ENCODE peak calls at places on chromosomes 4 and X, in four cellular contexts. P is HepG2, F is WTC11, O is K562. C is an unnamed sample.

GRCh38 chr4:138851626-138852443 is 163.7 kb upstream of the NOCT start:
- DNase-seq in O (no peak), P (no peak), F (no peak), C (no peak)

GRCh38 chr4:4559596-4559995 is 17.7 kb upstream of the STX18 start:
- DNase-seq in P (no peak), O (no peak), F (no peak), C (no peak)

GRCh38 chr4:105243446-105243845 is 96.8 kb downstream of the TET2 start:
- DNase-seq in O (no peak), P (no peak), F (no peak), C (no peak)

GRCh38 chr4:4859010-4859798 is at the start of gene MSX1:
- DNase-seq in P (peak), F (peak), O (peak), C (peak)

GRCh38 chrX:19613645-19614323 is 98.5 kb upstream of the MAP3K15 start:
- DNase-seq in O (no peak), F (no peak), P (no peak), C (no peak)

GRCh38 chrX:18428006-18428405 is 2.6 kb downstream of the CDKL5 start:
- DNase-seq in F (no peak), P (peak), O (no peak), C (no peak)

GRCh38 chr4:98514930-98515809 is 143.2 kb downstream of the TSPAN5 start:
- DNase-seq in F (no peak), O (no peak), P (no peak), C (no peak)

GRCh38 chr4:13912966-13913365 is 285.4 kb upstream of the BOD1L1 start:
- DNase-seq in O (no peak), P (no peak), F (no peak), C (no peak)

GRCh38 chrX:37603938-37604409 is 32.5 kb downstream of the LANCL3 start:
- DNase-seq in F (no peak), P (no peak), O (no peak), C (no peak)

GRCh38 chr4:186240848-186241491 is 13.7 kb downstream of the KLKB1 start:
- DNase-seq in P (no peak), O (no peak), F (no peak), C (no peak)

GRCh38 chr4:168621806-168622589 is 125.1 kb downstream of the PALLD start:
- DNase-seq in P (no peak), F (no peak), O (no peak), C (no peak)

GRCh38 chrX:113833096-113833495 is 750.8 kb upstream of the HTR2C start:
- DNase-seq in F (no peak), P (no peak), O (no peak), C (no peak)

GRCh38 chr4:7168106-7168505 is 24.2 kb upstream of the SORCS2 start:
- DNase-seq in O (no peak), P (no peak), F (no peak), C (no peak)

GRCh38 chr4:64715741-64716140 is 306.5 kb upstream of the TECRL start:
- DNase-seq in O (no peak), P (no peak), F (no peak), C (no peak)

GRCh38 chr4:103171006-103171405 is 27.1 kb downstream of the CENPE start:
- DNase-seq in O (no peak), P (no peak), F (no peak), C (no peak)

GRCh38 chr4:152997235-152997735 is 61.2 kb downstream of the FHDC1 start:
- DNase-seq in O (no peak), P (no peak), F (no peak), C (no peak)

GRCh38 chr4:89724716-89725115 is 112.2 kb downstream of the SNCA start:
- DNase-seq in F (no peak), O (no peak), P (no peak), C (no peak)

GRCh38 chr4:145824469-145824868 is 114.2 kb downstream of the ZNF827 start:
- DNase-seq in O (no peak), F (peak), P (no peak), C (no peak)

GRCh38 chrX:105101378-105101777 is 119.1 kb downstream of the TEX13A start:
- DNase-seq in F (no peak), P (no peak), O (no peak), C (no peak)

GRCh38 chrX:6456196-6456595 is 78.7 kb downstream of the VCX3A start:
- DNase-seq in P (no peak), O (no peak), F (no peak), C (no peak)

GRCh38 chr4:2828758-2829181 is 14.9 kb upstream of the ADD1 start:
- DNase-seq in O (no peak), P (no peak), F (peak), C (no peak)
- TF ChIP-seq ELF4 in O (no peak), P (no peak), F (no peak), C (no peak)

DNA sequence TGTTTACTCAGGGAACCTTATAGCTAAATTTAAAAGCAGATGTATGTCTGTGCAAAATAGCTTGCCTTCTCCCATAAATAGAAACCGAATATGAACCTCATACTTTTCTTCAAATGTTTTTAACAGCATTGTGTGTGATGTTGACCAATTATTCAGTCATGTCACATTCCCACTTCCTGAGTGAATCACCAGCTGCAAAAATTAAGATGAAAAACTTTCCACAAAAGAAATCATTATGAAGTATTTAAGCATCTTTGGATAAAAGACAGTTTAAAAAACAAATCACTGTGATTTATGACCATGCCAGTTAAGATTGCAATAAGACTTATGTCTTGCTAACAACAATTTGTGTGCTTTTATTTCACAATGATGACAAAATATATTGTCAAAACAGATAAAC is 220.1 kb downstream of the PDGFC start:
- DNase-seq in F (no peak), O (no peak), P (no peak), C (no peak)
- TF ChIP-seq ELF4 in F (no peak), O (no peak), P (no peak), C (no peak)

GRCh38 chrX:15877380-15877779 is 22.8 kb upstream of the AP1S2 start:
- DNase-seq in F (no peak), P (no peak), O (no peak), C (no peak)

GRCh38 chrX:15874672-15875071 is 20.1 kb upstream of the AP1S2 start:
- DNase-seq in F (no peak), P (no peak), O (no peak), C (no peak)

GRCh38 chrX:15869695-15870094 is 15.1 kb upstream of the AP1S2 start:
- DNase-seq in P (no peak), O (no peak), F (no peak), C (no peak)

DNA sequence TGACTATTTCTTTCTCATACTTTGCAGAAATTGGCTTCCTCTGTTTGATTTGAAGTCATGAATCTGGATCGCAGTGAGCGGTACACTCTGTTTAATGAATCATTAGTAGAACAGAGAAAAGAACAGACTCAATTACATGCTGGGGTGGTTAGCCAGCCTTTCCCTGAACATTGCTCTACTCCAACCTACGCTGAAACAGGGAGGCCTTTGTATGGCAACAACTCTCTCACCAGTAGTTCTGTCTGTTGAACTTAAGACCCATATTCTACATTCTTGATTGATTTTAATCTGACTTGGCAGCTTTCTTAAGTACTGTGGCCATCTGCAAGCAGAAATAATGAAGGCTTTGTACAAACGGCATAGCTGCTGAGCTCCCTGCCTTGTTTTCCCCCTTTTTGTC is 19.0 kb upstream of the AP1S2 start:
- DNase-seq in P (no peak), O (no peak), F (no peak), C (no peak)
- TF ChIP-seq ELF4 in P (no peak), O (no peak), F (no peak), C (no peak)

GRCh38 chr4:117560329-117560728 is 474.0 kb upstream of the NDST3 start:
- DNase-seq in O (no peak), P (no peak), F (no peak), C (no peak)
- TF ChIP-seq ELF4 in O (no peak), P (no peak), F (no peak), C (no peak)

DNA sequence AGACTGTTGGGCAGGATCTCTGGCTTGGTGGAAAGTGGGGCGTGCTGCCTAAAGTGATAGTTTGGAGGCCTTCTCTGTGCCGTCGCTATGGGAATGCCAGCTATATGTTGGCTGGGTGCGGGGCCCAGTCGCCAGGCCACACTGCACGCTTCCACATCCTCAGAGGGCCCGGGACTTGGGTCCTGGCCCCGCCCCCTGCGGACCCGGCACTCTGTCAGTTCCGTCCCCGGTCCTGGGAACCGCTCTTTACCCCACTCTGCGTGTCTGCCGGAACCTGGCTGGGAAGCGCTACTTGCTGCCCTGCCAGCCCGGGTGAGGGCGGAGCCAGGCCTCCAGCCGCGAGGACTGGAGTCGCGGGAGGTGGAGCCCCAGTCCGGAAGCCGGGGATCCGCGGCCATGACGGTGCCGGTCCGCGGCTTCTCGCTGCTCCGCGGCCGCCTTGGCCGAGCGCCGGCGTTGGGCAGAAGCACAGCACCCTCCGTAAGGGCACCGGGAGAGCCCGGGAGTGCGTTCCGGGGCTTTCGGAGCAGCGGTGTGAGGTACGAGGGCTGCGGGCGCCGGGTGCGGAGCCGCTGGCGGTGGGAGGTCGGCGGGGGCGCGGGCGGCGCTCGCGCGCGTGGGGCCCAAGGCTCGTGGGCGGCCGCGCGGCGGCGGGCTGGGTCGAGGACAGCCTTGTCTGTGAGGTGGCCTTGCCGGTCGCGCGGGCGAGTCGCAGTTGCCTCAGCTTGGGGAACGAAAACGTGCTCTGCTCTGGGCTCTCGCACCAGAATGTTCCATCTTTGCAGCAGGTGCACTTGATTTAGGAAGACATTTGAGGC is at the start of gene MTHFD2L:
- DNase-seq in F (peak), P (peak), O (peak), C (peak)
- TF ChIP-seq ELF4 in F (peak), P (no peak), O (no peak), C (peak)

GRCh38 chrX:48509619-48510018 is 827 bp downstream of the PORCN start:
- DNase-seq in F (no peak), O (no peak), P (no peak), C (no peak)

GRCh38 chrX:48509245-48509590 is 426 bp downstream of the PORCN start:
- DNase-seq in F (no peak), P (no peak), O (no peak), C (no peak)

GRCh38 chrX:48512371-48512935 is 3.7 kb downstream of the PORCN start:
- DNase-seq in F (no peak), O (no peak), P (no peak), C (no peak)

GRCh38 chrX:48513670-48514069 is 4.9 kb downstream of the PORCN start:
- DNase-seq in O (peak), P (no peak), F (no peak), C (no peak)

DNA sequence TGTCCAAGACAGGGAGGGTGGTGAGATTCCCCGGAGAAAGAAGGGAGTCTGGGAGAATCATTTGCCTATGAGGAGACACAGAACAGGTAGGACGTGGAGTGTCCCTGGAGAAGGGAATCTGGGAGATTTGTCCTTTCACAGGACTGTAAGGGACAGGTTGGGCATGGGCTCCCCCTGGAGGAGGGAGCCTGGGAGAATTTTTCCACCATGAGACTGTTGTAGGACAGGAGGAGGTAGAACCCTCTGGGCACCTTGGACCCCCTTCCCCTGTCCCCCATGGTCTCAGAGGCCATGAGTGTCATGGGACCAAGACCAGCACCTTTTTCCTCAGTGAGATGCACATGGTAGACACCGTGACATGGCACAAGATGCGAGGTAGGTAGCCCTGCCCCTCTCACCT is 2.8 kb downstream of the PORCN start:
- DNase-seq in F (peak), P (no peak), O (no peak), C (peak)
- TF ChIP-seq ELF4 in F (no peak), P (no peak), O (no peak), C (no peak)

DNA sequence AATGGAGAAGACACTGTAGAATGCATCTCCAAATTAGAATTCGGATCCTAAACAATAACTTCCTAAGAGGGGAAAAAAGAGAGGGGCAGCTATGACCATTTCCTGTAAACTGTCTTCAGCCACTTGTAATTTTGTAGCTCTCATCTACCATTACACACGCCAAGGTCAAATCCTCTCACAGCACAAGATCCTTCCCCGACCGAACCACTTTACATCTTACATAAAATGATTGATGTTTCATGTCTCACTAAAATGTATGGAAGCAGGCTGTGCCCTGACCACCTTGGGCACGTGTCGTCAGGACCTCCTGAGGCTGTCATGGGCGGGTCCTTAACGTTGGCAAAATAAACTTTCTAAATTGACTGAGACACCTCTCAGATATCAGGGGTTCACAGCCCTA is 24.1 kb upstream of the PBDC1 start:
- DNase-seq in F (peak), O (no peak), P (peak), C (no peak)
- TF ChIP-seq ELF4 in F (no peak), O (no peak), P (no peak), C (no peak)

GRCh38 chr4:25442863-25443307 is 65.8 kb downstream of the ANAPC4 start:
- DNase-seq in F (no peak), O (no peak), P (no peak), C (no peak)
- TF ChIP-seq ELF4 in F (no peak), O (no peak), P (no peak), C (no peak)